ENCODE peak calls at places on chromosome 1, in six cellular contexts. E is posterior cingulate gyrus; D is progenitor cell of endocrine pancreas; B is neural crest cell; O is NCI-H1417; S is activated effector memory CD4-positive, alpha-beta T cell treated with anti-CD3 and anti-CD28 coated beads, Interleukin-2, amount 50 U/mL, for 16 hours. Z is an unnamed sample.

GRCh38 chr1:153667439-153667838 is 3.4 kb downstream of the ILF2 start:
- DNase-seq in E (no peak), O (no peak), B (no peak), D (no peak), S (no peak), Z (no peak)

GRCh38 chr1:31891280-31891679 is 46.9 kb downstream of the PTP4A2 start:
- DNase-seq in E (no peak), S (no peak), O (no peak), D (no peak), B (no peak), Z (no peak)

GRCh38 chr1:20110679-20111078 is 8.7 kb downstream of the PLA2G2D start:
- DNase-seq in O (no peak), S (no peak), B (no peak), E (no peak), D (no peak), Z (no peak)

GRCh38 chr1:8016244-8017241 is 9.6 kb downstream of the ERRFI1 start:
- DNase-seq in O (no peak), D (no peak), B (no peak), E (no peak), S (no peak), Z (no peak)

GRCh38 chr1:55443175-55443933 is 228.2 kb upstream of the USP24 start:
- DNase-seq in S (no peak), O (peak), E (no peak), D (no peak), B (no peak), Z (no peak)

GRCh38 chr1:11649237-11649623 is 5.0 kb downstream of the FBXO2 start:
- DNase-seq in B (no peak), O (no peak), E (no peak), D (no peak), S (no peak), Z (no peak)

GRCh38 chr1:147111381-147112130 is 60.7 kb downstream of the PRKAB2 start:
- DNase-seq in S (no peak), B (no peak), D (no peak), O (no peak), E (no peak), Z (no peak)

GRCh38 chr1:155176544-155177071 is 3.0 kb downstream of the TRIM46 start:
- DNase-seq in S (peak), B (peak), D (peak), O (peak), E (peak), Z (peak)

GRCh38 chr1:44293761-44294315 is 61.2 kb downstream of the ERI3 start:
- DNase-seq in D (no peak), S (no peak), E (no peak), O (no peak), B (no peak), Z (peak)

GRCh38 chr1:53107570-53108322 is 34.7 kb downstream of the SLC1A7 start:
- DNase-seq in E (no peak), D (no peak), S (no peak), O (no peak), B (no peak), Z (no peak)

GRCh38 chr1:148334339-148335130 is 148.6 kb downstream of the PPIAL4G start:
- DNase-seq in D (peak), B (peak), O (peak), E (peak), S (peak), Z (peak)

GRCh38 chr1:96253281-96254035 is 468.1 kb upstream of the PTBP2 start:
- DNase-seq in D (no peak), B (no peak), E (no peak), O (no peak), S (no peak), Z (no peak)

GRCh38 chr1:213389061-213389581 is 338.1 kb downstream of the RPS6KC1 start:
- DNase-seq in S (peak), B (no peak), D (no peak), E (peak), O (no peak), Z (no peak)

GRCh38 chr1:248825136-248825535 is 579 bp downstream of the SH3BP5L start:
- DNase-seq in B (no peak), E (no peak), D (no peak), S (peak), O (no peak), Z (no peak)

GRCh38 chr1:235901461-235901860 is 34.8 kb upstream of the LYST start:
- DNase-seq in O (no peak), S (no peak), E (no peak), B (no peak), D (no peak), Z (no peak)

GRCh38 chr1:64986903-64987871 is 20.8 kb upstream of the JAK1 start:
- DNase-seq in E (no peak), D (no peak), B (no peak), S (no peak), O (no peak), Z (no peak)

GRCh38 chr1:157104598-157105293 is 5.1 kb upstream of the ETV3L start:
- DNase-seq in E (no peak), B (no peak), S (peak), O (no peak), D (no peak), Z (no peak)

GRCh38 chr1:248906741-248907661 is 966 bp downstream of the PGBD2 start:
- DNase-seq in O (peak), E (no peak), S (no peak), B (no peak), D (no peak), Z (no peak)

GRCh38 chr1:161706483-161707347 is at the start of gene FCRLA:
- DNase-seq in O (no peak), E (no peak), B (no peak), S (no peak), D (no peak), Z (no peak)

GRCh38 chr1:24437631-24438396 is 22.2 kb downstream of the NIPAL3 start:
- DNase-seq in D (no peak), B (no peak), S (no peak), E (no peak), O (no peak), Z (no peak)

GRCh38 chr1:2526824-2527552 is 592 bp upstream of the PANK4 start:
- DNase-seq in B (no peak), O (no peak), S (peak), E (peak), D (no peak), Z (peak)

GRCh38 chr1:29503441-29503840 is 267.1 kb downstream of the PTPRU start:
- DNase-seq in B (no peak), S (no peak), D (no peak), O (peak), E (no peak), Z (no peak)

GRCh38 chr1:91889717-91890459 is 3.9 kb upstream of the TGFBR3 start:
- DNase-seq in O (no peak), S (no peak), E (no peak), B (no peak), D (no peak), Z (no peak)

GRCh38 chr1:75265792-75266191 is 131.6 kb downstream of the LHX8 start:
- DNase-seq in D (no peak), B (peak), S (no peak), E (no peak), O (peak), Z (no peak)

GRCh38 chr1:2233997-2234761 is 6.1 kb downstream of the SKI start:
- DNase-seq in B (no peak), E (peak), D (no peak), O (no peak), S (peak), Z (no peak)